ENCODE peak calls at places on chromosome 14, in nine cellular contexts. U, S, Z, G, L, B, Y, X and F are unnamed samples.

GRCh38 chr14:39880106-39880695 is 448.0 kb upstream of the FBXO33 start:
- DNase-seq in B (no peak), Z (no peak), S (no peak), G (no peak), Y (no peak), L (no peak), U (no peak), X (no peak), F (no peak)

GRCh38 chr14:57875985-57876384 is 10.1 kb upstream of the SLC35F4 start:
- DNase-seq in Z (no peak), X (no peak), Y (no peak), U (no peak), G (no peak), B (no peak), S (no peak), L (no peak), F (no peak)

GRCh38 chr14:95953111-95953724 is 76.6 kb downstream of the TUNAR start:
- DNase-seq in Y (no peak), U (no peak), G (no peak), X (no peak), L (no peak), Z (no peak), S (no peak), B (no peak), F (peak; percentile 8)

GRCh38 chr14:37985826-37986470 is 221.8 kb upstream of the SSTR1 start:
- DNase-seq in L (peak; percentile 12), G (peak; percentile 10), X (peak; percentile 11), Z (peak; percentile 32), S (peak; percentile 30), U (peak; percentile 41), Y (no peak), B (no peak), F (no peak)

GRCh38 chr14:29236848-29237247 is 470.3 kb downstream of the FOXG1 start:
- DNase-seq in S (peak; percentile 60), B (no peak), X (peak; percentile 30), G (peak; percentile 89), Y (no peak), U (no peak), Z (peak; percentile 86), L (no peak), F (peak; percentile 76)

GRCh38 chr14:86013663-86014062 is 483.7 kb downstream of the FLRT2 start:
- DNase-seq in U (no peak), X (no peak), B (no peak), G (no peak), L (no peak), Z (no peak), S (no peak), Y (no peak), F (no peak)

GRCh38 chr14:104546021-104546491 is 33.5 kb upstream of the C14orf180 start:
- DNase-seq in L (no peak), Y (no peak), G (no peak), X (no peak), B (no peak), U (no peak), S (no peak), Z (no peak), F (no peak)

GRCh38 chr14:103543140-103543539 is 14.1 kb downstream of the TRMT61A start:
- DNase-seq in S (no peak), B (no peak), L (no peak), X (no peak), Y (no peak), Z (no peak), G (no peak), U (no peak), F (no peak)

GRCh38 chr14:80447396-80447795 is 236.1 kb upstream of the DIO2 start:
- DNase-seq in S (no peak), U (no peak), G (no peak), X (no peak), L (no peak), Y (no peak), B (no peak), Z (no peak), F (no peak)

GRCh38 chr14:96095581-96096476 is 56.7 kb downstream of the C14orf132 start:
- DNase-seq in B (peak; percentile 70), S (peak; percentile 79), Z (peak; percentile 80), G (no peak), X (peak; percentile 91), Y (no peak), U (no peak), L (no peak), F (peak; percentile 72)

GRCh38 chr14:104794641-104795467 is 694 bp downstream of the AKT1 start:
- DNase-seq in B (no peak), G (no peak), Z (no peak), X (no peak), U (no peak), Y (peak; percentile 68), L (peak; percentile 39), S (no peak), F (no peak)

GRCh38 chr14:54356172-54356571 is 40.6 kb upstream of the CDKN3 start:
- DNase-seq in G (no peak), B (no peak), Z (peak; percentile 35), L (no peak), Y (no peak), X (no peak), U (no peak), S (no peak), F (no peak)

GRCh38 chr14:75845136-75845804 is 136.5 kb downstream of the TGFB3 start:
- DNase-seq in U (no peak), B (no peak), S (no peak), Z (no peak), G (no peak), L (no peak), Y (no peak), X (no peak), F (no peak)

GRCh38 chr14:104600141-104600643 is 4.4 kb downstream of the TMEM179 start:
- DNase-seq in L (no peak), Y (peak; percentile 77), S (no peak), G (no peak), B (no peak), Z (peak; percentile 41), X (no peak), U (no peak), F (no peak)

GRCh38 chr14:90758959-90759358 is 57.3 kb downstream of the TTC7B start:
- DNase-seq in Z (no peak), B (no peak), U (no peak), Y (peak; percentile 28), G (no peak), X (no peak), L (peak; percentile 36), S (no peak), F (no peak)

GRCh38 chr14:27075503-27075902 is 477.7 kb upstream of the NOVA1 start:
- DNase-seq in Y (no peak), L (no peak), Z (no peak), S (no peak), U (no peak), X (no peak), B (no peak), G (no peak), F (no peak)

GRCh38 chr14:94748667-94749347 is 21.1 kb downstream of the GSC start:
- DNase-seq in X (no peak), Y (no peak), B (no peak), L (peak; percentile 54), G (no peak), U (peak; percentile 59), S (no peak), Z (no peak), F (no peak)

GRCh38 chr14:73491256-73491976 is 683 bp downstream of the RIOX1 start:
- DNase-seq in Y (peak; percentile 58), G (no peak), U (no peak), Z (peak; percentile 47), X (peak; percentile 8), B (no peak), S (no peak), L (peak; percentile 84), F (no peak)

GRCh38 chr14:101078105-101078891 is 174.8 kb upstream of the RTL1 start:
- DNase-seq in U (no peak), Y (no peak), L (no peak), G (no peak), Z (no peak), S (no peak), B (no peak), X (no peak), F (no peak)

GRCh38 chr14:77033622-77034521 is 5.4 kb upstream of the IRF2BPL start:
- DNase-seq in S (peak; percentile 81), G (no peak), U (no peak), Z (peak; percentile 62), L (peak; percentile 95), B (peak; percentile 82), Y (peak; percentile 69), X (peak; percentile 93), F (no peak)

GRCh38 chr14:76696791-76697190 is 64.5 kb upstream of the VASH1 start:
- DNase-seq in Y (no peak), S (no peak), U (no peak), B (no peak), G (no peak), X (no peak), Z (no peak), L (no peak), F (no peak)

GRCh38 chr14:32620303-32620702 is 291.2 kb downstream of the AKAP6 start:
- DNase-seq in G (peak; percentile 45), Y (no peak), X (no peak), B (no peak), U (no peak), L (no peak), S (no peak), Z (peak; percentile 59), F (no peak)

GRCh38 chr14:100981808-100982207 is 78.3 kb upstream of the RTL1 start:
- DNase-seq in S (no peak), G (no peak), L (no peak), B (no peak), Z (peak; percentile 29), U (peak; percentile 35), X (no peak), Y (no peak), F (no peak)